ENCODE peak calls at places on chromosomes 2 and 18, in six cellular contexts. M is NCI-H446 treated with DMSO at 0.1 percent for 48 hours; H is stimulated activated CD4-positive, alpha-beta T cell treated with anti-CD3 and anti-CD28 coated beads, Interleukin-15, amount 100 ng/mL, for 48 hours; F is Caco-2; N is Right ventricle myocardium inferior; R is RWPE2. C is an unnamed sample.

GRCh38 chr2:150136407-150136806 is 351.1 kb downstream of the RND3 start:
- DNase-seq in M (no peak), H (no peak), F (no peak), N (no peak), R (no peak), C (no peak)

GRCh38 chr2:230893881-230894781 is 29.4 kb downstream of the ITM2C start:
- DNase-seq in M (no peak), H (no peak), F (no peak), N (no peak), R (no peak), C (peak; percentile 24)

GRCh38 chr2:105872142-105872728 is 127.5 kb downstream of the NCK2 start:
- DNase-seq in M (no peak), H (no peak), F (no peak), N (no peak), R (no peak), C (no peak)

GRCh38 chr18:59085126-59085794 is 54.4 kb upstream of the SEC11C start:
- DNase-seq in M (no peak), H (no peak), F (no peak), N (no peak), R (no peak), C (no peak)

GRCh38 chr2:18124126-18124835 is 245.8 kb downstream of the KCNS3 start:
- DNase-seq in M (no peak), H (no peak), F (no peak), N (no peak), R (no peak), C (peak; percentile 89)

GRCh38 chr2:5453648-5454390 is 238.4 kb upstream of the SOX11 start:
- DNase-seq in M (no peak), H (no peak), F (no peak), N (no peak), R (no peak), C (no peak)

GRCh38 chr2:54624611-54625071 is 98.8 kb upstream of the EML6 start:
- DNase-seq in M (no peak), H (no peak), F (no peak), N (no peak), R (no peak), C (no peak)

GRCh38 chr18:22186484-22186971 is 17.1 kb downstream of the GATA6 start:
- DNase-seq in M (no peak), H (no peak), F (no peak), N (no peak), R (no peak), C (no peak)

GRCh38 chr2:43462866-43463641 is 132.8 kb downstream of the THADA start:
- DNase-seq in M (no peak), H (no peak), F (peak; percentile 85), N (no peak), R (no peak), C (no peak)

GRCh38 chr2:62596061-62596658 is 90.2 kb upstream of the TMEM17 start:
- DNase-seq in M (no peak), H (no peak), F (no peak), N (no peak), R (no peak), C (no peak)

GRCh38 chr2:10675126-10675525 is 14.6 kb downstream of the NOL10 start:
- DNase-seq in M (no peak), H (no peak), F (no peak), N (no peak), R (no peak), C (no peak)

GRCh38 chr2:8636691-8637636 is 44.9 kb upstream of the ID2 start:
- DNase-seq in M (no peak), H (no peak), F (peak; percentile 67), N (no peak), R (peak; percentile 27), C (no peak)

GRCh38 chr2:152534460-152535131 is 182.7 kb downstream of the PRPF40A start:
- DNase-seq in M (no peak), H (no peak), F (no peak), N (no peak), R (no peak), C (no peak)

GRCh38 chr18:3758531-3758930 is 308.6 kb downstream of the TGIF1 start:
- DNase-seq in M (no peak), H (no peak), F (no peak), N (no peak), R (no peak), C (no peak)

GRCh38 chr18:45730832-45731545 is 7.0 kb downstream of the SLC14A1 start:
- DNase-seq in M (no peak), H (no peak), F (no peak), N (no peak), R (no peak), C (no peak)

GRCh38 chr2:179336782-179337534 is 72.3 kb upstream of the SESTD1 start:
- DNase-seq in M (peak; percentile 6), H (no peak), F (no peak), N (no peak), R (no peak), C (no peak)

GRCh38 chr2:67641709-67642397 is 244.7 kb downstream of the ETAA1 start:
- DNase-seq in M (no peak), H (no peak), F (no peak), N (no peak), R (no peak), C (peak; percentile 26)

GRCh38 chr2:7191927-7192326 is 274.7 kb downstream of the RNF144A start:
- DNase-seq in M (peak; percentile 17), H (no peak), F (no peak), N (no peak), R (no peak), C (no peak)

GRCh38 chr2:237629739-237630138 is 2.4 kb downstream of the LRRFIP1 start:
- DNase-seq in M (no peak), H (no peak), F (no peak), N (no peak), R (no peak), C (no peak)

GRCh38 chr2:215619022-215619958 is 183.4 kb upstream of the FN1 start:
- DNase-seq in M (no peak), H (no peak), F (peak; percentile 89), N (no peak), R (no peak), C (no peak)

GRCh38 chr2:26429779-26430654 is 28.3 kb downstream of the DRC1 start:
- DNase-seq in M (peak; percentile 80), H (no peak), F (no peak), N (no peak), R (no peak), C (peak; percentile 50)

GRCh38 chr18:62759704-62760402 is 44.5 kb downstream of the PHLPP1 start:
- DNase-seq in M (peak; percentile 14), H (no peak), F (no peak), N (no peak), R (no peak), C (no peak)

C was measured in G401.